ENCODE peak calls at places on chromosomes 16 and 17, in six cellular contexts. G, F, K, B, S and V are unnamed samples.

GRCh38 chr16:3949946-3950342 is 69.4 kb upstream of the CREBBP start:
- DNase-seq in K (no peak), S (no peak), G (no peak), B (no peak), F (no peak), V (no peak)

GRCh38 chr16:56617212-56618085 is 8.1 kb upstream of the MT1E start:
- DNase-seq in G (no peak), B (peak), K (no peak), S (peak), F (no peak), V (peak)

GRCh38 chr16:73149329-73149728 is 101.4 kb upstream of the ZFHX3 start:
- DNase-seq in K (no peak), S (no peak), F (no peak), B (no peak), G (no peak), V (no peak)

GRCh38 chr16:30783280-30784109 is 3.5 kb downstream of the ZNF629 start:
- DNase-seq in F (no peak), B (no peak), G (no peak), K (no peak), S (no peak), V (no peak)

GRCh38 chr17:51161541-51161940 is 4.7 kb upstream of the NME2 start:
- DNase-seq in F (no peak), B (no peak), S (no peak), G (no peak), K (no peak), V (no peak)

GRCh38 chr16:5015887-5016286 is 17.8 kb downstream of the NAGPA start:
- DNase-seq in B (no peak), K (no peak), G (no peak), S (no peak), F (no peak), V (no peak)

GRCh38 chr16:17927015-17927414 is 409.5 kb downstream of the NPIPA8 start:
- DNase-seq in G (no peak), K (no peak), S (no peak), B (no peak), F (no peak), V (no peak)

GRCh38 chr16:4477966-4478365 is 1.8 kb downstream of the HMOX2 start:
- DNase-seq in S (no peak), K (no peak), F (no peak), G (no peak), B (no peak), V (no peak)

GRCh38 chr17:51667722-51668083 is 407.4 kb downstream of the UTP18 start:
- DNase-seq in G (no peak), K (no peak), S (no peak), B (no peak), F (no peak), V (no peak)

GRCh38 chr17:43025290-43025657 is 243 bp downstream of the RND2 start:
- DNase-seq in B (no peak), G (no peak), S (no peak), K (no peak), F (no peak), V (no peak)

GRCh38 chr17:26774291-26775218 is 519.4 kb upstream of the WSB1 start:
- DNase-seq in G (no peak), F (no peak), B (no peak), K (no peak), S (no peak), V (no peak)